ENCODE peak calls at places on chromosomes 6 and 20, in four cellular contexts. I is SJSA1; E is uterus; T is CD8-positive, alpha-beta T cell. Y is an unnamed sample. For H3K4me1, the result is how much of the 10 kb centered on the place peaks cover.

GRCh38 chr20:2698186-2698817 is 5.7 kb downstream of the EBF4 start:
- DNase-seq in I (no peak), E (no peak), T (no peak), Y (no peak)

GRCh38 chr6:15443119-15443518 is 197.2 kb downstream of the JARID2 start:
- DNase-seq in I (peak), E (peak), T (no peak), Y (no peak)

GRCh38 chr20:34045930-34046329 is 52.2 kb downstream of the RALY start:
- DNase-seq in I (no peak), E (no peak), T (no peak), Y (no peak)

GRCh38 chr6:21946298-21946783 is 350.5 kb downstream of the PRL start:
- DNase-seq in I (peak), E (no peak), T (no peak), Y (no peak)

GRCh38 chr20:52168116-52168515 is 23.5 kb downstream of the ZFP64 start:
- DNase-seq in I (no peak), E (no peak), T (no peak), Y (no peak)

GRCh38 chr6:66605011-66605410 is 898.0 kb upstream of the EYS start:
- DNase-seq in I (no peak), E (no peak), T (no peak), Y (no peak)

GRCh38 chr20:59779656-59780380 is 153.6 kb downstream of the SYCP2 start:
- DNase-seq in I (no peak), E (no peak), T (no peak), Y (no peak)

GRCh38 chr6:159267165-159267564 is 98.0 kb downstream of the FNDC1 start:
- DNase-seq in I (peak), E (no peak), T (no peak), Y (no peak)

GRCh38 chr6:25485820-25486559 is 166.0 kb upstream of the SCGN start:
- DNase-seq in I (no peak), E (peak), T (no peak), Y (no peak)

GRCh38 chr20:41466836-41467619 is 100.4 kb upstream of the EMILIN3 start:
- DNase-seq in I (no peak), E (no peak), T (no peak), Y (no peak)

GRCh38 chr6:130611366-130611765 is 215.8 kb upstream of the SMLR1 start:
- DNase-seq in I (no peak), E (no peak), T (no peak), Y (no peak)

GRCh38 chr6:144330588-144330987 is 45.5 kb downstream of the UTRN start:
- DNase-seq in I (no peak), E (no peak), T (no peak), Y (no peak)

GRCh38 chr6:143232849-143233248 is 172.2 kb downstream of the AIG1 start:
- DNase-seq in I (peak), E (no peak), T (peak), Y (no peak)

GRCh38 chr6:3324262-3324942 is 65.7 kb downstream of the PSMG4 start:
- DNase-seq in I (peak), E (peak), T (no peak), Y (no peak)

GRCh38 chr6:101666256-101666655 is 272.7 kb downstream of the GRIK2 start:
- DNase-seq in I (peak), E (no peak), T (no peak), Y (no peak)

GRCh38 chr6:18081025-18081668 is 41.3 kb downstream of the NHLRC1 start:
- DNase-seq in I (no peak), E (no peak), T (no peak), Y (no peak)

DNA sequence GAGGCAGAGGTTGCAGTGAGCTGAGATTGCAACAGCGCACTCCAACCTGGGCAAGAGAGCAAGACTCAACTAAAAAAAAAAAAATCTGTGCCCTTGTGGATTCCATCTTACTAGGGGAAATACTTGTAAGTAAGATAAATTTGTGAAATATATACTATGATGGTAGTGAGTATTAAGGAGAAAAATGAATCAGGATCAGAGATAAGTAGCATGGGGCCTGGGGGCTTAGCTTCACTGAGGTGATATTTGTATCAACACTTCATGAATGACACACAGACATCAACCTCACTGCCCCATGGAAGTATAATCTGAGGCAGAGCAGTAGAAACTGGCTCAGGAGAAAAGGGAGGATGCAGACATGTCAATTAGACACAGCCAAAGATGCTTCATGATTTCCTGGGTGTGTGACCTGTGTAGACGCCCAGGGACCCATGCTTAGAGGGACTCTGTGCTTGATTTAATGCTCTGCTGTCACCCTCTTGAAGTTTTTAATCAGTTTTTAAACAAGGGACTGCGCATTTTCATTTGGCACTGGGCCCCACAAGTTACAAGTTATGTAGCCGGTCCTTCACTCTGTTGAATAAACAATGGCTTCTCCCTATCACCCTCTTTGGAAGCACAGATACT is 41.9 kb downstream of the PCNA start:
- DNase-seq in I (no peak), E (no peak), T (peak), Y (no peak)
- H3K4me1 ChIP-seq in I (under half), E (under half), T (under half), Y (under half)

GRCh38 chr6:5053038-5053437 is 32.1 kb upstream of the PPP1R3G start:
- DNase-seq in I (no peak), E (no peak), T (no peak), Y (no peak)
- H3K4me1 ChIP-seq in I (under half), E (under half), T (under half), Y (under half)

GRCh38 chr6:34391711-34392496 is 565 bp downstream of the NUDT3 start:
- DNase-seq in I (peak), E (peak), T (peak), Y (no peak)
- H3K4me1 ChIP-seq in I (under half), E (under half), T (under half), Y (under half)

GRCh38 chr6:108652375-108652774 is 91.7 kb downstream of the FOXO3 start:
- DNase-seq in I (no peak), E (no peak), T (no peak), Y (no peak)

GRCh38 chr6:108653864-108654402 is 93.2 kb downstream of the FOXO3 start:
- DNase-seq in I (no peak), E (peak), T (no peak), Y (peak)

GRCh38 chr6:108655840-108656650 is 95.3 kb downstream of the FOXO3 start:
- DNase-seq in I (peak), E (peak), T (no peak), Y (no peak)

GRCh38 chr6:108656834-108657233 is 96.1 kb downstream of the FOXO3 start:
- DNase-seq in I (no peak), E (no peak), T (no peak), Y (no peak)

GRCh38 chr6:108654465-108655106 is 93.9 kb downstream of the FOXO3 start:
- DNase-seq in I (no peak), E (no peak), T (no peak), Y (no peak)
- H3K4me1 ChIP-seq in I (half or more), E (half or more), T (under half), Y (under half)

GRCh38 chr6:72703093-72703492 is 81.2 kb downstream of the KCNQ5 start:
- DNase-seq in I (no peak), E (no peak), T (no peak), Y (no peak)

GRCh38 chr6:72704979-72705378 is 83.1 kb downstream of the KCNQ5 start:
- DNase-seq in I (no peak), E (no peak), T (no peak), Y (no peak)

GRCh38 chr6:72699142-72699541 is 77.3 kb downstream of the KCNQ5 start:
- DNase-seq in I (no peak), E (no peak), T (no peak), Y (no peak)

GRCh38 chr6:72702421-72702820 is 80.6 kb downstream of the KCNQ5 start:
- DNase-seq in I (no peak), E (no peak), T (no peak), Y (no peak)
- H3K4me1 ChIP-seq in I (under half), E (under half), T (under half), Y (under half)

GRCh38 chr20:62982124-62983075 is 24.4 kb downstream of the BHLHE23 start:
- DNase-seq in I (no peak), E (no peak), T (no peak), Y (no peak)
- H3K4me1 ChIP-seq in I (under half), E (under half), T (under half), Y (under half)

GRCh38 chr20:50265245-50265946 is 74.8 kb downstream of the CEBPB start:
- DNase-seq in I (no peak), E (no peak), T (no peak), Y (no peak)
- H3K4me1 ChIP-seq in I (under half), E (under half), T (under half), Y (under half)